ENCODE peak calls at places on chromosome 9, in four cellular contexts. One of them, this sample, is unnamed. For H3K36me3 and H3K4me1, the result is how much of the 10 kb centered on the place peaks cover.

GRCh38 chr9:21317956-21318923 is 13.1 kb upstream of the IFNA5 start:
- DNase-seq in left lung: no peak
- DNase-seq in body of pancreas: peak
- DNase-seq in heart right ventricle: peak
- DNase-seq in this sample: no peak

GRCh38 chr9:13513710-13514444 is 234.4 kb upstream of the MPDZ start:
- DNase-seq in body of pancreas: no peak
- DNase-seq in left lung: no peak
- DNase-seq in heart right ventricle: peak
- DNase-seq in this sample: no peak

GRCh38 chr9:89352451-89352850 is 34.2 kb downstream of the SECISBP2 start:
- DNase-seq in heart right ventricle: no peak
- DNase-seq in body of pancreas: no peak
- DNase-seq in left lung: no peak
- DNase-seq in this sample: no peak

GRCh38 chr9:89550516-89550915 is 52.6 kb upstream of the SEMA4D start:
- DNase-seq in left lung: no peak
- DNase-seq in heart right ventricle: no peak
- DNase-seq in body of pancreas: no peak
- DNase-seq in this sample: no peak

GRCh38 chr9:73081979-73082657 is 69.5 kb upstream of the ANXA1 start:
- DNase-seq in left lung: no peak
- DNase-seq in heart right ventricle: no peak
- DNase-seq in body of pancreas: peak
- DNase-seq in this sample: peak

GRCh38 chr9:110828148-110828730 is 159.6 kb downstream of the MUSK start:
- DNase-seq in body of pancreas: peak
- DNase-seq in heart right ventricle: peak
- DNase-seq in left lung: no peak
- DNase-seq in this sample: no peak

GRCh38 chr9:134605969-134606363 is 35.6 kb upstream of the COL5A1 start:
- DNase-seq in left lung: no peak
- DNase-seq in body of pancreas: no peak
- DNase-seq in heart right ventricle: no peak
- DNase-seq in this sample: no peak

GRCh38 chr9:87337335-87338074 is 160.2 kb upstream of the DAPK1 start:
- DNase-seq in heart right ventricle: no peak
- DNase-seq in body of pancreas: peak
- DNase-seq in left lung: no peak
- DNase-seq in this sample: no peak

GRCh38 chr9:133448487-133448972 is 11.2 kb upstream of the CACFD1 start:
- DNase-seq in body of pancreas: no peak
- DNase-seq in left lung: no peak
- DNase-seq in heart right ventricle: no peak
- DNase-seq in this sample: no peak

GRCh38 chr9:133441571-133441970 is 18.2 kb upstream of the CACFD1 start:
- DNase-seq in body of pancreas: no peak
- DNase-seq in left lung: no peak
- DNase-seq in heart right ventricle: no peak
- DNase-seq in this sample: no peak

GRCh38 chr9:133443248-133443647 is 16.5 kb upstream of the CACFD1 start:
- DNase-seq in left lung: no peak
- DNase-seq in body of pancreas: no peak
- DNase-seq in heart right ventricle: no peak
- DNase-seq in this sample: no peak

GRCh38 chr9:133443982-133444381 is 15.8 kb upstream of the CACFD1 start:
- DNase-seq in heart right ventricle: no peak
- DNase-seq in left lung: no peak
- DNase-seq in body of pancreas: no peak
- DNase-seq in this sample: no peak

DNA sequence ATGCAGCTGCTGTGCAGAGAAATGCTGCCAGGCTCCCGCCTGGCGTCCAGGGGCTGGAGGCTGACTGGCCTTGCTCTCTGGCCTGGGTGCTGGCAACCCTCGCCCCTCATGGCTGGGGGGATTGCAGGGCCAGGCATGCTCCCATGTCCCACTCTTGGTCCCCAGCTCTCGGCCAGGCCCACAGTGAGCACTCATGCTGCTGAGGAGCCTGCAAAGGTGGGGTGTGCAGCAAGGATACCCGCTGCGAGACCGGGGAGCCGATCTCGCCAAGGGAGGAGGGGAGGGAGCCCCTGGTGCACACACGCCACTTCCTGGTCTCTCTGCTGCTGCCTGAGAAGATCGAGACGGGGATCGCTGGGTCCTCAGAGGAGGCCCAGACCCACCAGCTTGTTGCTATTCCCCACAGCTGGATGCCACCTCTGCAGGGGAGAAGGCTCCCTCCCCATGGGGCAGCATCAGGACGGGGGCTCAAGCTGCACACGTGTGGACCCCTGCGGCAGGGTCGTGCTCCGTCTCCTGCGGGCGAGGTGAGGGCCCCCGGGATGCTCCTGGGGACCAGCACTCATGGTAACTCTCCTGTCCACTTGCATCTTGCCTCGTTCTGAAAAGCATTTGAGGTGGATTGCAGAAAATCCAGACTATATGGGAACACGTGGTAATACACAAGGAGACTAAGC is 14.3 kb upstream of the CACFD1 start:
- DNase-seq in left lung: no peak
- DNase-seq in heart right ventricle: no peak
- DNase-seq in body of pancreas: no peak
- DNase-seq in this sample: no peak
- H3K36me3 ChIP-seq in left lung: under half
- H3K36me3 ChIP-seq in heart right ventricle: under half
- H3K36me3 ChIP-seq in body of pancreas: under half
- H3K36me3 ChIP-seq in this sample: under half

DNA sequence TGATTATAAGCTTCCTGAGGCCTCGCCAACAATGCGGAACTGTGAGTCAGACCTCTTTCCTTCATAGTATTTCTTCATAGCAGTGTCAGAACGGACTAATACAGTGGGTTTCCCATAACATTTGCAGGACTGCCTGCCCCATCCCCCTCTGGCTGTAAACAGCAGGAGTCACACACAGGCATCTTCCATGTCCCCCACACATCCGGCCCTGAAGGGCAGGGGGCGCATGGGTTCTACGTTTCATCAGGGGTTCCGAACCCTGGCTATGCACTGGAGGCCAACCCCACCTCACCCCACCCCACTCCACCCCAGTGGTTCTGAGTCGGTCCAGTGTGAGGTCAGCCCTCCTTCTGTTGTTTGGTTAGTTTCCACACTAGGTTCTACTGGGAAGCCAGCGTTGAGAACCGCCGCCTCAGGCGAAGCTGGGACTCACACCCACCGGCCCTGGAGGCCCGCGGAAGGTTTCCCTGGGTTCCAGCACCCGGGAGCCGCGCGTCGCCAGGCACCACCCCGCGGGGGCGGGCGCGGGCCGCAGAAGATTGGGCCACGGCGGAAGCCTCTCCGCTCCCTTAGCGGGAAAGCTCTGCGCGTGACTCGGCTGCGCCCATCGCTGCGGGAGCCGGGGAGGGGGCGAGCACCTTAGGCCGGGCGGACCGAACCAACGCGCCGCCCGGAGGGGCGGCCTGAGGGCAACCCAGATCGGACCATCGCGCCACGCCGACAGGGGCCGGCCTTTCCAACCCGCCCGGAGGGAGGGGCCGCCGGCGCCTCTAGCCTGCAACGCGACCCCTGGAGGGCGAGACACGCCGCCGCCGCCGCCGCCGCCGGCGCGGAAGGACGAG is at the start of gene RUSC2:
- DNase-seq in body of pancreas: peak
- DNase-seq in heart right ventricle: peak
- DNase-seq in left lung: peak
- DNase-seq in this sample: peak
- H3K4me3 ChIP-seq in body of pancreas: peak
- H3K4me3 ChIP-seq in heart right ventricle: peak
- H3K4me3 ChIP-seq in left lung: peak
- H3K4me3 ChIP-seq in this sample: no peak

DNA sequence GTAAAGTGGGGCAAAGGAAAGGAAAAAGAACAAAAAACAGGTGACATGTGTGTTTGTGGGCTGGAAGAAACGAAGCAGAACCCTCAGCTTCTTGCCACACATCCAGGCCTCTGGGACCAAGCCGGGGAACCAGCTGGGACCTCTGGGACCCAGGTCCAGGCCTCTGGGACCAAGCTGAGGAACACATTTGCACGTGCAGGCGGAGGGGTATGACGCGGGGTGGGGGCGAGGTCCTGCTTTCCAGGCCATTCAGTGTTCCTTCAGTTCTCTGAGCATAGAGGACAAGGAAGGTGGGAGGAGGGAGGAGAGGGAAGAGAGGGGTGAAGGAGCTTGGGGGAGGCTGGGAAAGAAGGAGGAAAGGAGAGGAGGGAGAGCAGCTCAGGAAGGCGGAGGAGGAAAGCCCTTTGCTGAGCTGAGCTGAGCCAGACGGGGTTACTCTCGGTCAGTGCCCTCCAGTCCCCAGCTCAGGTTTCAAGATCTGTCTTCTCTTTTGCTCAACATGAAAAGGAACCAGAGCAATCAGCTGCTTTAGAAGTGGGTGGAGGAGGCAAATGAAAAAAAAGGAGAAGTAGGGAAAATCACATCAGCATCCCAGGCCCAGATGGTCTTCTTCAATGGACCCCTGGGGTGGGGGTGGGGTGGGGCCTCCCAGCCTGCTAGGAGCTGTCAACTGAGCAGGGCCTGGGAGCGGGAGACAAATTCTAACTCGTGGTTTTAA is 59.1 kb downstream of the ABCA1 start:
- DNase-seq in left lung: peak
- DNase-seq in heart right ventricle: peak
- DNase-seq in body of pancreas: peak
- DNase-seq in this sample: no peak
- H3K4me1 ChIP-seq in left lung: under half
- H3K4me1 ChIP-seq in heart right ventricle: half or more
- H3K4me1 ChIP-seq in body of pancreas: under half
- H3K4me1 ChIP-seq in this sample: under half

DNA sequence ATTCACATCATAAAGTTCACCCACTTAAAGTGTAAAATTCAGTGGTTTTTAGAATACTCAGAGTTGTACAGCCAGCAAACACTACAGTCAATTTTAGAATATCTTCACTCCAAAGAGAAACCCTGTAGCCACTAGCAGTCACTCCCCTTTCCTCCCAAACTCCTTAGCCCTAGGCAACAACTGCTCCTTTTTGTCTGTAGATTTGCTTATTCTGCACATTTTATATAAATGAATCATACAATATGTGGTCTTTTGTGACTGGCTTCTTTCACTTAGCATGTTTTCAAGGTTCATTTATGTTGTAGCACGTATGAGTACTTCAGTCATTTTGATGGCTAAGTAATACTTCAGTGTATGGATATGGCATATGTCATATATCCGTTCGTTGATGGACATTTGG is 38.7 kb downstream of the TGFBR1 start:
- DNase-seq in left lung: no peak
- DNase-seq in body of pancreas: no peak
- DNase-seq in heart right ventricle: no peak
- DNase-seq in this sample: no peak
- H3K36me3 ChIP-seq in left lung: under half
- H3K36me3 ChIP-seq in body of pancreas: under half
- H3K36me3 ChIP-seq in heart right ventricle: under half
- H3K36me3 ChIP-seq in this sample: half or more

GRCh38 chr9:710951-711745 is 130.3 kb upstream of the DMRT1 start:
- DNase-seq in body of pancreas: no peak
- DNase-seq in heart right ventricle: no peak
- DNase-seq in left lung: no peak
- DNase-seq in this sample: no peak
- H3K4me3 ChIP-seq in body of pancreas: no peak
- H3K4me3 ChIP-seq in heart right ventricle: no peak
- H3K4me3 ChIP-seq in left lung: no peak
- H3K4me3 ChIP-seq in this sample: no peak

DNA sequence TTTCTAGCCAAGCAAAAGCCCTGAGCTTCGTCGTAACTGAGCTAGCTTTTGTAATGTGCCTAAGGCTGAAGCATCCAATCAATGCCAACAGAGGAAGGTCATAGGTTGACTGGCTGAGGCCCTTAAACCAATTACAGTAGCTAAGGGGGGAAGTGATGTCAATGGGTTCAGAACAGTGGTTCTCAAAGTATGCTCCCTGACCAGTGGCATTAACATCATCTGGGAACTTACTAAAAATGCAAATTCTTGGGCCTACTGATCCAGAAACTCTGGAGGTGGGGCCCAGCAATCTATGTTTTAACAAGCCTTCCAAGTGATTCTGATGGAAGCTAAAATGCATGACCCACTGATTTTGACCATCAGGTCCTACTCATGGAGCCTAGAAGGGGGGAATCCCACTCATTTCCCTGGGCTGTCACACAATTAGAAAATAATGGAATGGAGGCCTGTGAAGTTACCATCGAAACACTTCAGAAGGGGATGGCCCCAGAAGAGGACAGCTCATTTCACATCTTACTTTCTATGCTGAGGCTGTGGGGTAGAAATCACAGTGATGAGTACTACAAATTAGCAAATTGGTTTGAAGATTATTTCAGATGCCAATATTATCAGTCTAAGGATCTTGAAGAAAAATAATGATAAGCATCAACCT is 4.7 kb upstream of the VLDLR start:
- DNase-seq in body of pancreas: no peak
- DNase-seq in heart right ventricle: no peak
- DNase-seq in left lung: no peak
- DNase-seq in this sample: no peak
- H3K4me1 ChIP-seq in body of pancreas: under half
- H3K4me1 ChIP-seq in heart right ventricle: under half
- H3K4me1 ChIP-seq in left lung: under half
- H3K4me1 ChIP-seq in this sample: under half

GRCh38 chr9:125346351-125346750 is 84.7 kb downstream of the GAPVD1 start:
- DNase-seq in body of pancreas: no peak
- DNase-seq in left lung: no peak
- DNase-seq in heart right ventricle: no peak
- DNase-seq in this sample: no peak
- H3K36me3 ChIP-seq in body of pancreas: under half
- H3K36me3 ChIP-seq in left lung: under half
- H3K36me3 ChIP-seq in heart right ventricle: under half
- H3K36me3 ChIP-seq in this sample: half or more

GRCh38 chr9:37565661-37566618 is 10.2 kb downstream of the FBXO10 start:
- DNase-seq in body of pancreas: peak
- DNase-seq in left lung: no peak
- DNase-seq in heart right ventricle: no peak
- DNase-seq in this sample: no peak
- H3K4me3 ChIP-seq in body of pancreas: no peak
- H3K4me3 ChIP-seq in left lung: no peak
- H3K4me3 ChIP-seq in heart right ventricle: no peak
- H3K4me3 ChIP-seq in this sample: no peak

DNA sequence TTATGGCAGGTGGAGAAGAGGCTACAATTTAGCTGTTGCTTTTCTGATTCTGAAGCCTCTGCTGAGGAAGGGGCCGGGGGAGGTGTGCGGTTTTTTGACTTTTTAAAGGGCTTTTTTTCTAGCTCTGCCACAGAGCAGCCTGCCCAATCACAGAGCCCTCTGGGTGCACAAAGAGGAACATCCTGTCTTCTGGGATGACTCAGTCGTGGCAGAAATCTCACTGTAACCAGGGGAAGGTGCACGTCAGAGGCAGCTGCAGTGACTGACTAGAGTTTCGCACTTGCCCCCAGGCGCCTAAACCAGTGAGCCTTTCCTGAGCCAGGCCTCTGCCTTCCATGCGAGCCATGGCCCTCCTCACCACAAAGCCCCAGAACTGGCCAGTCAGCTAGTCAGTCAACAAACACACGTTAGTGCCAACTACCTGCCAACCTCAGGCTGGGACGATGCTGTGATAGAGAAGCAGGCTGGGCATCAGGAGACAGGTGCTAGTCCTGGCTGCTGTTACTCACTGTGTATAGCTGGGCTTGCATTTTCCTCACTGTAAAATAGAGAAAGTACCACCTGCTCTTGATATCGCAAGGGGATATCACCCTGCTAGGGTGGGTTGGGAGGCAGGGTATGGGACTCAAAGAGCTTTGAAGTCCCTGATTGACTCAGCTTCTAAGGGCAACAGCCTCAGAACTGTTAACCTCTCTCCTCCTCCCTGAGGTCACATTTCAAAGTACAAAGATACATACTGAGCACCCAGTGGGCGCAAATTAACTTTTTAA is 2.2 kb downstream of the AKNA start:
- DNase-seq in left lung: peak
- DNase-seq in body of pancreas: peak
- DNase-seq in heart right ventricle: peak
- DNase-seq in this sample: peak
- H3K4me1 ChIP-seq in left lung: under half
- H3K4me1 ChIP-seq in body of pancreas: under half
- H3K4me1 ChIP-seq in heart right ventricle: half or more
- H3K4me1 ChIP-seq in this sample: half or more